ENCODE peak calls at places on chromosomes 11 and 22, in six cellular contexts. One of them, this sample, is unnamed.

GRCh38 chr11:58334708-58335107 is 24.2 kb downstream of the OR5B17 start:
- DNase-seq in pancreas: no peak
- DNase-seq in tibial nerve: no peak
- DNase-seq in ascending aorta: no peak
- DNase-seq in CD8-positive, alpha-beta memory T cell: no peak
- DNase-seq in CD8-positive, alpha-beta T cell: no peak
- DNase-seq in this sample: no peak

GRCh38 chr11:118572914-118573550 is 823 bp downstream of the ARCN1 start:
- DNase-seq in pancreas: no peak
- DNase-seq in CD8-positive, alpha-beta T cell: peak
- DNase-seq in tibial nerve: no peak
- DNase-seq in CD8-positive, alpha-beta memory T cell: peak
- DNase-seq in ascending aorta: no peak
- DNase-seq in this sample: no peak

GRCh38 chr22:21919526-21920307 is 32.9 kb downstream of the PPM1F start:
- DNase-seq in CD8-positive, alpha-beta memory T cell: no peak
- DNase-seq in pancreas: no peak
- DNase-seq in CD8-positive, alpha-beta T cell: no peak
- DNase-seq in tibial nerve: no peak
- DNase-seq in ascending aorta: no peak
- DNase-seq in this sample: peak

GRCh38 chr11:80872116-80872728 is 1431.4 kb upstream of the TENM4 start:
- DNase-seq in CD8-positive, alpha-beta T cell: no peak
- DNase-seq in ascending aorta: no peak
- DNase-seq in tibial nerve: no peak
- DNase-seq in CD8-positive, alpha-beta memory T cell: no peak
- DNase-seq in pancreas: no peak
- DNase-seq in this sample: no peak

GRCh38 chr11:11780843-11781242 is 60.9 kb upstream of the USP47 start:
- DNase-seq in CD8-positive, alpha-beta T cell: no peak
- DNase-seq in tibial nerve: no peak
- DNase-seq in CD8-positive, alpha-beta memory T cell: no peak
- DNase-seq in pancreas: no peak
- DNase-seq in ascending aorta: no peak
- DNase-seq in this sample: no peak

GRCh38 chr11:61146413-61146812 is 14.8 kb downstream of the VPS37C start:
- DNase-seq in CD8-positive, alpha-beta memory T cell: no peak
- DNase-seq in ascending aorta: no peak
- DNase-seq in pancreas: no peak
- DNase-seq in CD8-positive, alpha-beta T cell: no peak
- DNase-seq in tibial nerve: no peak
- DNase-seq in this sample: no peak

GRCh38 chr11:210122-210802 is 2.8 kb downstream of the RIC8A start:
- DNase-seq in ascending aorta: no peak
- DNase-seq in CD8-positive, alpha-beta T cell: no peak
- DNase-seq in tibial nerve: no peak
- DNase-seq in pancreas: peak
- DNase-seq in CD8-positive, alpha-beta memory T cell: no peak
- DNase-seq in this sample: no peak

GRCh38 chr11:99773646-99774045 is 752.9 kb downstream of the CNTN5 start:
- DNase-seq in CD8-positive, alpha-beta memory T cell: no peak
- DNase-seq in pancreas: no peak
- DNase-seq in ascending aorta: no peak
- DNase-seq in tibial nerve: no peak
- DNase-seq in CD8-positive, alpha-beta T cell: no peak
- DNase-seq in this sample: no peak

GRCh38 chr11:115352805-115353483 is 151.3 kb downstream of the CADM1 start:
- DNase-seq in pancreas: no peak
- DNase-seq in CD8-positive, alpha-beta memory T cell: no peak
- DNase-seq in CD8-positive, alpha-beta T cell: no peak
- DNase-seq in tibial nerve: no peak
- DNase-seq in ascending aorta: no peak
- DNase-seq in this sample: no peak

GRCh38 chr11:64250875-64251721 is at the start of gene PLCB3:
- DNase-seq in tibial nerve: no peak
- DNase-seq in ascending aorta: no peak
- DNase-seq in CD8-positive, alpha-beta T cell: peak
- DNase-seq in CD8-positive, alpha-beta memory T cell: peak
- DNase-seq in pancreas: peak
- DNase-seq in this sample: no peak

GRCh38 chr11:62909107-62909894 is 11.9 kb downstream of the CHRM1 start:
- DNase-seq in CD8-positive, alpha-beta T cell: no peak
- DNase-seq in pancreas: peak
- DNase-seq in CD8-positive, alpha-beta memory T cell: no peak
- DNase-seq in ascending aorta: no peak
- DNase-seq in tibial nerve: peak
- DNase-seq in this sample: peak

GRCh38 chr11:40130427-40130826 is 1329.0 kb downstream of the LRRC4C start:
- DNase-seq in CD8-positive, alpha-beta memory T cell: no peak
- DNase-seq in CD8-positive, alpha-beta T cell: no peak
- DNase-seq in pancreas: no peak
- DNase-seq in ascending aorta: no peak
- DNase-seq in tibial nerve: no peak
- DNase-seq in this sample: no peak

GRCh38 chr11:6703247-6704063 is 20.3 kb upstream of the MRPL17 start:
- DNase-seq in ascending aorta: no peak
- DNase-seq in tibial nerve: peak
- DNase-seq in CD8-positive, alpha-beta T cell: no peak
- DNase-seq in pancreas: peak
- DNase-seq in CD8-positive, alpha-beta memory T cell: peak
- DNase-seq in this sample: peak

GRCh38 chr22:45072322-45072903 is 62.6 kb upstream of the PHF21B start:
- DNase-seq in pancreas: no peak
- DNase-seq in tibial nerve: no peak
- DNase-seq in CD8-positive, alpha-beta T cell: no peak
- DNase-seq in ascending aorta: no peak
- DNase-seq in CD8-positive, alpha-beta memory T cell: no peak
- DNase-seq in this sample: no peak

GRCh38 chr11:105045897-105046296 is 762 bp upstream of the CARD16 start:
- DNase-seq in ascending aorta: no peak
- DNase-seq in CD8-positive, alpha-beta memory T cell: no peak
- DNase-seq in tibial nerve: no peak
- DNase-seq in CD8-positive, alpha-beta T cell: no peak
- DNase-seq in pancreas: no peak
- DNase-seq in this sample: no peak

GRCh38 chr11:8544807-8545206 is 49.2 kb downstream of the STK33 start:
- DNase-seq in CD8-positive, alpha-beta memory T cell: no peak
- DNase-seq in CD8-positive, alpha-beta T cell: no peak
- DNase-seq in pancreas: no peak
- DNase-seq in ascending aorta: no peak
- DNase-seq in tibial nerve: no peak
- DNase-seq in this sample: no peak

GRCh38 chr11:128135451-128135850 is 451.9 kb downstream of the ETS1 start:
- DNase-seq in pancreas: peak
- DNase-seq in ascending aorta: no peak
- DNase-seq in CD8-positive, alpha-beta T cell: no peak
- DNase-seq in tibial nerve: no peak
- DNase-seq in CD8-positive, alpha-beta memory T cell: no peak
- DNase-seq in this sample: no peak

GRCh38 chr11:130144721-130145327 is 14.8 kb upstream of the ST14 start:
- DNase-seq in tibial nerve: no peak
- DNase-seq in CD8-positive, alpha-beta T cell: no peak
- DNase-seq in pancreas: no peak
- DNase-seq in ascending aorta: no peak
- DNase-seq in CD8-positive, alpha-beta memory T cell: no peak
- DNase-seq in this sample: no peak

GRCh38 chr11:44785856-44786606 is 59.3 kb downstream of the TSPAN18 start:
- DNase-seq in ascending aorta: no peak
- DNase-seq in tibial nerve: no peak
- DNase-seq in CD8-positive, alpha-beta T cell: no peak
- DNase-seq in CD8-positive, alpha-beta memory T cell: no peak
- DNase-seq in pancreas: no peak
- DNase-seq in this sample: no peak

GRCh38 chr11:24386551-24387404 is 110.1 kb upstream of the LUZP2 start:
- DNase-seq in tibial nerve: no peak
- DNase-seq in CD8-positive, alpha-beta memory T cell: no peak
- DNase-seq in ascending aorta: no peak
- DNase-seq in pancreas: no peak
- DNase-seq in CD8-positive, alpha-beta T cell: no peak
- DNase-seq in this sample: no peak

GRCh38 chr22:42074153-42074750 is at the start of gene PHETA2:
- DNase-seq in ascending aorta: no peak
- DNase-seq in CD8-positive, alpha-beta memory T cell: peak
- DNase-seq in pancreas: peak
- DNase-seq in CD8-positive, alpha-beta T cell: peak
- DNase-seq in tibial nerve: peak
- DNase-seq in this sample: peak

GRCh38 chr11:29051935-29052334 is 943.7 kb downstream of the METTL15 start:
- DNase-seq in tibial nerve: no peak
- DNase-seq in ascending aorta: no peak
- DNase-seq in CD8-positive, alpha-beta T cell: no peak
- DNase-seq in pancreas: no peak
- DNase-seq in CD8-positive, alpha-beta memory T cell: no peak
- DNase-seq in this sample: no peak

GRCh38 chr11:122559734-122560382 is 95.7 kb upstream of the UBASH3B start:
- DNase-seq in pancreas: no peak
- DNase-seq in CD8-positive, alpha-beta T cell: no peak
- DNase-seq in tibial nerve: no peak
- DNase-seq in ascending aorta: no peak
- DNase-seq in CD8-positive, alpha-beta memory T cell: no peak
- DNase-seq in this sample: no peak

GRCh38 chr22:31768422-31769059 is 14.7 kb downstream of the DEPDC5 start:
- DNase-seq in CD8-positive, alpha-beta memory T cell: no peak
- DNase-seq in CD8-positive, alpha-beta T cell: no peak
- DNase-seq in pancreas: no peak
- DNase-seq in tibial nerve: no peak
- DNase-seq in ascending aorta: no peak
- DNase-seq in this sample: no peak

GRCh38 chr22:36411589-36412258 is 24.0 kb upstream of the MYH9 start:
- DNase-seq in ascending aorta: no peak
- DNase-seq in tibial nerve: no peak
- DNase-seq in CD8-positive, alpha-beta T cell: no peak
- DNase-seq in CD8-positive, alpha-beta memory T cell: no peak
- DNase-seq in pancreas: peak
- DNase-seq in this sample: no peak

GRCh38 chr11:65446446-65447277 is 24.1 kb downstream of the NEAT1 start:
- DNase-seq in CD8-positive, alpha-beta T cell: no peak
- DNase-seq in CD8-positive, alpha-beta memory T cell: no peak
- DNase-seq in tibial nerve: peak
- DNase-seq in ascending aorta: no peak
- DNase-seq in pancreas: no peak
- DNase-seq in this sample: peak

DNA sequence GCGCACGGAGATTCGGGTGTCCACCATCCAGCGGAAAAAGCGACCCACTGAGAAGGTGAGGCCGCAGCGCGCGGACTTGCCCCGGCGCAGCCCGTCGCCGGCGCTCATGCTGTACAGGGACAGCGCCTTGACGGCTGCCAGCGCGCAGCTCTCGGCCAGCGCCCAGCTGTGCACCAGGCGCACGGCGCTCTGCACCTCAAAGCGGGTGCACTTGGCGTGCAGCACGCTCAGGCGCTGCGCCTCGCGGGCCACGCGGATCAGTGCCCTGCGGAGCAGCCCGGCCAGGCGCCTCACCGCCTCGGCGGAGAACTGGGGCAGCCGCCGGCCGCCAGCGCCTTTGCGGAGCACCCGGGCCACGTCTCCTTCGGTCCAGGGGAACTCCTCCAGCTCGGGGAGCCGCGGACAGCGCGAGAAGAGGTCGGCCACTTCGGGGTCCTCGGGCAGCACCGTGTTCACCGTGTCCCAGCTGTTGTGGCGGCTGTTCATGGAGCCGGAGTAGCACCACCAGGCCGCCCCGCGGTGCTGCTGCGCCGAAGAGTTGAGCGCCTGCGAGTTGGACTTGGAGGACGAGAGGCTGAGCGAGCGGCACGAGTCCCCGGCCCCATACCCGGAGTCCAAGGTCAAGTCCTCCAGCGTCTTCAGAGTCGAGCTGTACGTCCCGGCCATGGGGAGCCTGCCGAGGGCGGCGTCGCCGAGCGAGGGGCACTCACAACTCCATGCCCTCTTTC is 728 bp downstream of the ABTB2 start:
- DNase-seq in CD8-positive, alpha-beta memory T cell: peak
- DNase-seq in CD8-positive, alpha-beta T cell: peak
- DNase-seq in ascending aorta: no peak
- DNase-seq in tibial nerve: peak
- DNase-seq in pancreas: peak
- DNase-seq in this sample: no peak
- H3K27ac ChIP-seq in CD8-positive, alpha-beta memory T cell: no peak
- H3K27ac ChIP-seq in CD8-positive, alpha-beta T cell: no peak
- H3K27ac ChIP-seq in ascending aorta: peak
- H3K27ac ChIP-seq in tibial nerve: peak
- H3K27ac ChIP-seq in pancreas: peak
- H3K27ac ChIP-seq in this sample: peak

DNA sequence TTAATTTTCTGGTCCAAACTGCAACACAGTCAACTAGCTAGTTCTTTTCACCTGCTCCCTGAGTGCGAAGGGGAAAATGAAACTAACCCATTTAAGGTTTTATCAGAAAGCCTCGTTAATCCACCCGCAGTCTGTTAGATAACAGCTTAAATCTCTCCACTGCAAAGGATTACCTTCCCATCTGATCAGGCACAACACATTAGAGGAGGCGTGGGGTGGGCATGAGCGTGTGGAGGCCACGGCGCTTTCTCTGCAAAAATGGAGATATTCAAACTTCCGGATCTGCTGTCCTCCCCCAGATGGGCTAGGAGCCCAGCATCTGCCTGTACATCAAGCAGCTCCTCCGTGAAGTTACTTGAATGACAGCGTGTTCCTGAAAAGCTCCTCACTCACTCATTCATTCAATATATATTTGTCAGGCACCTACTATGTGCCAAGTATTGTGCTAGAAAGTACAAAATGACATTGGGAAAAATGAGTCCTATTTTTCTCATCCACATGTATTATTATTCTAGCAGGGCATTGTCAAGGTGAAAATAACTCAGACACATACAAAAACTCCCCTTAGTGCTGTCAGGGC is 13.5 kb upstream of the ANKK1 start:
- DNase-seq in CD8-positive, alpha-beta T cell: no peak
- DNase-seq in CD8-positive, alpha-beta memory T cell: no peak
- DNase-seq in pancreas: no peak
- DNase-seq in tibial nerve: no peak
- DNase-seq in ascending aorta: no peak
- DNase-seq in this sample: no peak
- H3K27ac ChIP-seq in CD8-positive, alpha-beta T cell: no peak
- H3K27ac ChIP-seq in CD8-positive, alpha-beta memory T cell: no peak
- H3K27ac ChIP-seq in pancreas: no peak
- H3K27ac ChIP-seq in tibial nerve: no peak
- H3K27ac ChIP-seq in ascending aorta: no peak
- H3K27ac ChIP-seq in this sample: no peak

DNA sequence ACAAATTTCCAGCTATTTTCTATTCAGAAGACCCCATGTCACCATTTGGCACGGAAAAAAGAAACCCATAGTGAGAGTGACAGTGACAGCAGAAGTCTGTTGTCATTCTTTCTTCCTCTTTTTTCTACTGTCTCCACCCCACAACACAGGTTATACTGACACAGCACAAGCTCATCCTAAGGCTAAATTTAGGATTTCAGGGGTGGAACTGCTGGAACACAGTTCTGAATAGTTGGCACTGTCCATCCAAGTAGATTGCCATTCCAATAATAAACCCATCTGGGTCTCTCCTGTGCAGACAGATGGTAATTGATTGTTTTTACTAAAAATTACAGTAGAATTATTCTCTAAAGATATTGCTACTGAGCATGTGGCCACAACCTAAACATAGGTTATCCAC is 95.2 kb upstream of the C11orf87 start:
- DNase-seq in CD8-positive, alpha-beta T cell: no peak
- DNase-seq in CD8-positive, alpha-beta memory T cell: no peak
- DNase-seq in tibial nerve: no peak
- DNase-seq in pancreas: no peak
- DNase-seq in ascending aorta: no peak
- DNase-seq in this sample: no peak
- H3K27ac ChIP-seq in CD8-positive, alpha-beta T cell: no peak
- H3K27ac ChIP-seq in CD8-positive, alpha-beta memory T cell: no peak
- H3K27ac ChIP-seq in tibial nerve: no peak
- H3K27ac ChIP-seq in pancreas: no peak
- H3K27ac ChIP-seq in ascending aorta: no peak
- H3K27ac ChIP-seq in this sample: no peak

GRCh38 chr11:1812801-1813200 is 22.0 kb upstream of the SYT8 start:
- DNase-seq in CD8-positive, alpha-beta T cell: no peak
- DNase-seq in CD8-positive, alpha-beta memory T cell: no peak
- DNase-seq in ascending aorta: no peak
- DNase-seq in pancreas: no peak
- DNase-seq in tibial nerve: no peak
- DNase-seq in this sample: no peak
- H3K27ac ChIP-seq in CD8-positive, alpha-beta T cell: no peak
- H3K27ac ChIP-seq in CD8-positive, alpha-beta memory T cell: no peak
- H3K27ac ChIP-seq in ascending aorta: no peak
- H3K27ac ChIP-seq in pancreas: no peak
- H3K27ac ChIP-seq in tibial nerve: no peak
- H3K27ac ChIP-seq in this sample: no peak